ENCODE peak calls at places on chromosomes 1 and 21, in seven cellular contexts. S is CD8-positive, alpha-beta T cell; A is nephron progenitor cell; V is HFF-Myc; M is AG04450; L is left lung; X is Peyer's patch. Y is an unnamed sample.

GRCh38 chr1:57003398-57004139 is 37.8 kb upstream of the C8B start:
- DNase-seq in S (no peak), A (no peak), V (no peak), M (no peak), L (no peak), X (no peak), Y (no peak)

GRCh38 chr1:162878000-162878596 is 17.1 kb upstream of the CCDC190 start:
- DNase-seq in S (no peak), A (peak), V (peak), M (peak), L (no peak), X (no peak), Y (no peak)

GRCh38 chr1:1084372-1085170 is 10.5 kb upstream of the RNF223 start:
- DNase-seq in S (no peak), A (no peak), V (no peak), M (no peak), L (no peak), X (peak), Y (no peak)

GRCh38 chr1:13723810-13724209 is 23.8 kb downstream of the PRDM2 start:
- DNase-seq in S (no peak), A (no peak), V (no peak), M (no peak), L (no peak), X (no peak), Y (no peak)

GRCh38 chr21:32813265-32813903 is 41.8 kb upstream of the PAXBP1 start:
- DNase-seq in S (no peak), A (peak), V (no peak), M (no peak), L (no peak), X (no peak), Y (no peak)

GRCh38 chr1:156146006-156146748 is 7.2 kb upstream of the SEMA4A start:
- DNase-seq in S (no peak), A (no peak), V (peak), M (peak), L (peak), X (peak), Y (no peak)

GRCh38 chr1:48680411-48681035 is 96.2 kb downstream of the BEND5 start:
- DNase-seq in S (no peak), A (no peak), V (no peak), M (no peak), L (no peak), X (no peak), Y (no peak)

GRCh38 chr1:16719571-16720402 is 20.5 kb upstream of the RNU1-4 start:
- DNase-seq in S (no peak), A (no peak), V (no peak), M (no peak), L (peak), X (peak), Y (no peak)

GRCh38 chr1:55288245-55288644 is 73.1 kb upstream of the USP24 start:
- DNase-seq in S (no peak), A (no peak), V (no peak), M (no peak), L (no peak), X (peak), Y (no peak)

GRCh38 chr1:10078494-10078893 is 45.7 kb downstream of the UBE4B start:
- DNase-seq in S (no peak), A (no peak), V (no peak), M (no peak), L (no peak), X (no peak), Y (no peak)

GRCh38 chr21:42777757-42778344 is 101.5 kb downstream of the WDR4 start:
- DNase-seq in S (no peak), A (no peak), V (no peak), M (no peak), L (peak), X (peak), Y (no peak)

GRCh38 chr1:172902861-172903381 is 147.8 kb downstream of the TNFSF18 start:
- DNase-seq in S (no peak), A (no peak), V (no peak), M (no peak), L (no peak), X (no peak), Y (no peak)

GRCh38 chr21:37445228-37445627 is 78.7 kb downstream of the DYRK1A start:
- DNase-seq in S (no peak), A (no peak), V (no peak), M (peak), L (no peak), X (no peak), Y (no peak)

GRCh38 chr1:83065952-83066727 is 932.8 kb downstream of the TTLL7 start:
- DNase-seq in S (no peak), A (no peak), V (no peak), M (no peak), L (no peak), X (no peak), Y (no peak)

GRCh38 chr1:231020816-231021215 is 19.2 kb downstream of the FAM89A start:
- DNase-seq in S (no peak), A (no peak), V (peak), M (no peak), L (no peak), X (no peak), Y (no peak)

GRCh38 chr1:183685112-183685713 is 32.1 kb upstream of the APOBEC4 start:
- DNase-seq in S (no peak), A (peak), V (peak), M (no peak), L (no peak), X (peak), Y (no peak)

GRCh38 chr1:14718476-14718875 is 120.0 kb downstream of the KAZN start:
- DNase-seq in S (no peak), A (no peak), V (no peak), M (no peak), L (no peak), X (no peak), Y (no peak)

GRCh38 chr1:109207472-109208103 is 6.1 kb upstream of the SARS1 start:
- DNase-seq in S (no peak), A (no peak), V (no peak), M (no peak), L (no peak), X (no peak), Y (no peak)

GRCh38 chr1:1182491-1183220 is 9.0 kb downstream of the TTLL10 start:
- DNase-seq in S (no peak), A (peak), V (no peak), M (no peak), L (peak), X (no peak), Y (peak)

GRCh38 chr21:43276811-43277210 is 108.0 kb downstream of the CRYAA start:
- DNase-seq in S (no peak), A (no peak), V (no peak), M (no peak), L (no peak), X (no peak), Y (no peak)

GRCh38 chr1:107250169-107250568 is 109.3 kb downstream of the NTNG1 start:
- DNase-seq in S (no peak), A (no peak), V (no peak), M (no peak), L (no peak), X (no peak), Y (no peak)

GRCh38 chr1:28882009-28882628 is 32.2 kb upstream of the EPB41 start:
- DNase-seq in S (peak), A (peak), V (peak), M (peak), L (peak), X (peak), Y (peak)
- TF ChIP-seq CTCF in S (peak), A (peak), V (peak), M (peak), L (peak), X (peak), Y (peak)

DNA sequence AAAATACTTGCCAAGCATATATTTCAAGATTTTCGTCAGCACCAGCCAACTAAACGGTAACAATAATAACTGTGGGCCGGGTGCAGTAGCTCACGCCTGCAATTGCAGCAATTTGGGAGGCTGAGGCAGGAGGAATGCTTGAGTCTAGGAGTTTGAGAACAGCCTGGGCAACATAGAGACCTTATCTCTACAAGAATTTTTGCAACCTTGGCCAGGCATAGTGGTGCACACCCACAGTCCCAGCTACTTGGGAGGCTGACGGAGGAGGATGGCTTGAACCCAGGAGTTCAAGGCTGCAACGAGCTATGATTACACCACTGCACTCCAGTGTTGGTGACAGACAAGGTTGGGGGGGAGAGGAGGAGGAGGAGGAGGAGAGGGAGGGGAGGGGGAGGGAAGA is 145.0 kb upstream of the TIAM1 start:
- DNase-seq in S (no peak), A (no peak), V (no peak), M (no peak), L (no peak), X (no peak), Y (no peak)
- TF ChIP-seq CTCF in S (no peak), A (no peak), V (no peak), M (no peak), L (no peak), X (no peak), Y (no peak)

DNA sequence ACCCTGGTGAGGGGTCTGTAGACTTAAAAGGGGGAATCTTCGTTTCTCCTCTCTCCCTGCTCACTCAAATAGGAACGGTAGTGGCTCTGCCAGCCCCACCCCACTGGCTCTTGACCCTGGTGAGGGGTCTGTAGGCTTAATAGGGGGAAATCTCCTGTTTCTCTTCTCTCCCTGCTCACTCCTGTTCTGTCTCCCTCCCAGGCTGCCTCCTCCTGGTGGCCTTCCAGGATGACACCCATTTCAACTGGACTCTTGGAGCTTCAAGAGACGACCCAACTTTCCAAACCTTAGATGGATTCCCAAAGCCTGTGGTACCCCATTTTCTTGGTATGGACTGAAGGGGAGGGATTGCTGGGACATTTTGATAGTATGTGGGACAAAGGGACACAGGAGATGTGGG is 1.4 kb upstream of the EPHB2 start:
- DNase-seq in S (no peak), A (no peak), V (no peak), M (no peak), L (no peak), X (no peak), Y (no peak)
- TF ChIP-seq CTCF in S (no peak), A (peak), V (peak), M (peak), L (no peak), X (no peak), Y (no peak)

GRCh38 chr1:232725303-232726047 is 79.7 kb upstream of the MAP10 start:
- DNase-seq in S (no peak), A (no peak), V (no peak), M (no peak), L (no peak), X (no peak), Y (no peak)
- TF ChIP-seq CTCF in S (no peak), A (no peak), V (no peak), M (no peak), L (no peak), X (no peak), Y (no peak)

GRCh38 chr1:36804669-36805314 is 229.5 kb downstream of the GRIK3 start:
- DNase-seq in S (no peak), A (no peak), V (no peak), M (no peak), L (peak), X (no peak), Y (no peak)
- TF ChIP-seq CTCF in S (no peak), A (no peak), V (no peak), M (no peak), L (no peak), X (no peak), Y (no peak)

GRCh38 chr21:38628426-38628825 is 130.1 kb upstream of the ERG start:
- DNase-seq in S (no peak), A (no peak), V (no peak), M (no peak), L (no peak), X (no peak), Y (no peak)
- TF ChIP-seq CTCF in S (no peak), A (no peak), V (no peak), M (no peak), L (no peak), X (no peak), Y (no peak)